ENCODE peak calls at places on chromosome 20, in five cellular contexts. O is HT1080, Y is Calu3, M is AG08395, U is NAMALWA. B is an unnamed sample.

GRCh38 chr20:4469910-4470309 is 251.8 kb upstream of the PRND start:
- DNase-seq in O (no peak), Y (no peak), M (peak), U (no peak), B (no peak)

GRCh38 chr20:59945731-59946130 is 5.5 kb downstream of the FAM217B start:
- DNase-seq in O (no peak), Y (no peak), M (no peak), U (no peak), B (no peak)

GRCh38 chr20:31630187-31630790 is 7.4 kb upstream of the COX4I2 start:
- DNase-seq in O (no peak), Y (no peak), M (no peak), U (no peak), B (no peak)

GRCh38 chr20:38601216-38602184 is at the start of gene ARHGAP40:
- DNase-seq in O (no peak), Y (peak), M (no peak), U (peak), B (peak)

GRCh38 chr20:20665200-20665599 is 47.2 kb downstream of the RALGAPA2 start:
- DNase-seq in O (no peak), Y (no peak), M (no peak), U (no peak), B (no peak)

GRCh38 chr20:49517509-49518100 is 35.1 kb upstream of the KCNB1 start:
- DNase-seq in O (peak), Y (no peak), M (no peak), U (no peak), B (no peak)

GRCh38 chr20:46746972-46747371 is 37.5 kb downstream of the SLC2A10 start:
- DNase-seq in O (peak), Y (peak), M (peak), U (no peak), B (peak)

GRCh38 chr20:54088430-54088829 is 18.0 kb upstream of the BCAS1 start:
- DNase-seq in O (no peak), Y (no peak), M (peak), U (no peak), B (no peak)

GRCh38 chr20:58040447-58041290 is 187.8 kb downstream of the ANKRD60 start:
- DNase-seq in O (no peak), Y (no peak), M (no peak), U (no peak), B (no peak)

GRCh38 chr20:25031241-25031640 is 26.7 kb downstream of the ACSS1 start:
- DNase-seq in O (no peak), Y (no peak), M (no peak), U (no peak), B (no peak)

GRCh38 chr20:23082846-23083552 is 3.1 kb downstream of the CD93 start:
- DNase-seq in O (no peak), Y (no peak), M (no peak), U (no peak), B (no peak)

GRCh38 chr20:16209826-16210365 is 363.4 kb downstream of the KIF16B start:
- DNase-seq in O (no peak), Y (no peak), M (no peak), U (no peak), B (no peak)

GRCh38 chr20:53751394-53752368 is 158.0 kb upstream of the ZNF217 start:
- DNase-seq in O (no peak), Y (peak), M (no peak), U (peak), B (no peak)

GRCh38 chr20:51456511-51457280 is 85.8 kb downstream of the NFATC2 start:
- DNase-seq in O (peak), Y (peak), M (peak), U (no peak), B (peak)

GRCh38 chr20:41170386-41171105 is 33.2 kb downstream of the PLCG1 start:
- DNase-seq in O (no peak), Y (no peak), M (no peak), U (no peak), B (no peak)

GRCh38 chr20:32878820-32879219 is 20.1 kb downstream of the EFCAB8 start:
- DNase-seq in O (no peak), Y (no peak), M (no peak), U (no peak), B (no peak)

GRCh38 chr20:11726021-11726420 is 191.7 kb upstream of the BTBD3 start:
- DNase-seq in O (no peak), Y (no peak), M (no peak), U (no peak), B (no peak)

GRCh38 chr20:3248167-3248992 is 9.4 kb upstream of the SLC4A11 start:
- DNase-seq in O (no peak), Y (no peak), M (peak), U (no peak), B (no peak)

GRCh38 chr20:18987781-18988360 is 174.3 kb downstream of the SCP2D1 start:
- DNase-seq in O (no peak), Y (no peak), M (no peak), U (no peak), B (no peak)

GRCh38 chr20:56628015-56628872 is 862 bp upstream of the TFAP2C start:
- DNase-seq in O (no peak), Y (peak), M (peak), U (no peak), B (no peak)

GRCh38 chr20:32626859-32627636 is 41.9 kb upstream of the NOL4L start:
- DNase-seq in O (no peak), Y (peak), M (no peak), U (no peak), B (no peak)

GRCh38 chr20:36754656-36755222 is 8.8 kb upstream of the NDRG3 start:
- DNase-seq in O (peak), Y (peak), M (peak), U (peak), B (peak)

GRCh38 chr20:14657231-14657630 is 319.8 kb upstream of the FLRT3 start:
- DNase-seq in O (no peak), Y (no peak), M (no peak), U (no peak), B (no peak)

GRCh38 chr20:4100679-4101078 is 85.3 kb upstream of the RNF24 start:
- DNase-seq in O (peak), Y (no peak), M (no peak), U (no peak), B (no peak)

GRCh38 chr20:62758226-62758912 is 37.9 kb upstream of the MRGBP start:
- DNase-seq in O (no peak), Y (no peak), M (no peak), U (no peak), B (no peak)

GRCh38 chr20:63228786-63229185 is 6.9 kb upstream of the BIRC7 start:
- DNase-seq in O (no peak), Y (no peak), M (no peak), U (no peak), B (no peak)

GRCh38 chr20:7499201-7499600 is 441.1 kb downstream of the HAO1 start:
- DNase-seq in O (no peak), Y (no peak), M (no peak), U (no peak), B (no peak)

GRCh38 chr20:60993647-60994046 is 258.4 kb upstream of the CDH4 start:
- DNase-seq in O (peak), Y (no peak), M (no peak), U (peak), B (no peak)

B was measured in LoVo.